ENCODE peak calls at places on chromosomes 3 and 15, in five cellular contexts. O, L, I, R and E are unnamed samples.

GRCh38 chr3:195196266-195196665 is 74.7 kb downstream of the XXYLT1 start:
- DNase-seq in O (no peak), L (peak), I (no peak), R (no peak), E (no peak)

GRCh38 chr3:150897592-150897991 is 7.6 kb downstream of the MINDY4B start:
- DNase-seq in O (no peak), L (no peak), I (no peak), R (no peak), E (no peak)

GRCh38 chr3:20111836-20112235 is 71.6 kb downstream of the KAT2B start:
- DNase-seq in O (no peak), L (peak), I (peak), R (no peak), E (no peak)

GRCh38 chr15:66129561-66129960 is 124.0 kb downstream of the MEGF11 start:
- DNase-seq in O (no peak), L (no peak), I (no peak), R (no peak), E (no peak)

GRCh38 chr15:74340139-74340538 is 27.3 kb downstream of the CYP11A1 start:
- DNase-seq in O (no peak), L (peak), I (no peak), R (no peak), E (no peak)

GRCh38 chr15:25727867-25728600 is 135.1 kb downstream of the ATP10A start:
- DNase-seq in O (no peak), L (no peak), I (no peak), R (no peak), E (no peak)

GRCh38 chr15:40272713-40273056 is 10.2 kb downstream of the ANKRD63 start:
- DNase-seq in O (peak), L (peak), I (no peak), R (no peak), E (peak)

GRCh38 chr15:66883322-66883911 is 181.4 kb downstream of the SMAD6 start:
- DNase-seq in O (no peak), L (peak), I (peak), R (peak), E (no peak)

GRCh38 chr3:33146791-33147445 is 33.1 kb downstream of the CRTAP start:
- DNase-seq in O (no peak), L (peak), I (peak), R (no peak), E (no peak)

GRCh38 chr15:67531379-67532059 is 10.6 kb downstream of the C15orf61 start:
- DNase-seq in O (no peak), L (peak), I (no peak), R (no peak), E (no peak)

GRCh38 chr3:169071003-169071402 is 592.5 kb downstream of the MECOM start:
- DNase-seq in O (no peak), L (no peak), I (no peak), R (no peak), E (no peak)

GRCh38 chr15:80567721-80568157 is 127.4 kb upstream of the ABHD17C start:
- DNase-seq in O (peak), L (peak), I (peak), R (peak), E (peak)

GRCh38 chr15:74780983-74781672 is 752 bp upstream of the CSK start:
- DNase-seq in O (peak), L (no peak), I (peak), R (no peak), E (peak)

GRCh38 chr15:92629276-92629974 is 26.1 kb downstream of the FAM174B start:
- DNase-seq in O (no peak), L (no peak), I (no peak), R (no peak), E (no peak)

GRCh38 chr3:177089120-177089519 is 108.2 kb downstream of the TBL1XR1 start:
- DNase-seq in O (no peak), L (no peak), I (peak), R (no peak), E (no peak)

GRCh38 chr15:70099966-70100494 is 2.3 kb upstream of the TLE3 start:
- DNase-seq in O (peak), L (peak), I (peak), R (peak), E (peak)

GRCh38 chr15:85780586-85780985 is 14.1 kb downstream of the KLHL25 start:
- DNase-seq in O (no peak), L (no peak), I (no peak), R (no peak), E (no peak)

GRCh38 chr3:129560931-129561594 is 18.1 kb downstream of the H1-8 start:
- DNase-seq in O (no peak), L (no peak), I (no peak), R (peak), E (no peak)

GRCh38 chr3:162317046-162317445 is 820.4 kb downstream of the OTOL1 start:
- DNase-seq in O (no peak), L (no peak), I (no peak), R (no peak), E (no peak)

GRCh38 chr3:123724306-123724705 is 139.5 kb upstream of the HACD2 start:
- DNase-seq in O (no peak), L (peak), I (peak), R (no peak), E (no peak)

GRCh38 chr3:193593666-193594025 is 638 bp downstream of the OPA1 start:
- DNase-seq in O (peak), L (peak), I (peak), R (peak), E (peak)
- TF ChIP-seq EZH2phosphoT487 in O (no peak), L (no peak), I (no peak), R (no peak), E (no peak)

GRCh38 chr3:189714991-189715961 is 84.1 kb downstream of the TP63 start:
- DNase-seq in O (no peak), L (peak), I (no peak), R (no peak), E (no peak)
- TF ChIP-seq EZH2phosphoT487 in O (no peak), L (no peak), I (no peak), R (no peak), E (no peak)

GRCh38 chr3:30873667-30874066 is 20.8 kb downstream of the GADL1 start:
- DNase-seq in O (no peak), L (no peak), I (no peak), R (peak), E (no peak)
- TF ChIP-seq EZH2phosphoT487 in O (no peak), L (no peak), I (no peak), R (no peak), E (no peak)

DNA sequence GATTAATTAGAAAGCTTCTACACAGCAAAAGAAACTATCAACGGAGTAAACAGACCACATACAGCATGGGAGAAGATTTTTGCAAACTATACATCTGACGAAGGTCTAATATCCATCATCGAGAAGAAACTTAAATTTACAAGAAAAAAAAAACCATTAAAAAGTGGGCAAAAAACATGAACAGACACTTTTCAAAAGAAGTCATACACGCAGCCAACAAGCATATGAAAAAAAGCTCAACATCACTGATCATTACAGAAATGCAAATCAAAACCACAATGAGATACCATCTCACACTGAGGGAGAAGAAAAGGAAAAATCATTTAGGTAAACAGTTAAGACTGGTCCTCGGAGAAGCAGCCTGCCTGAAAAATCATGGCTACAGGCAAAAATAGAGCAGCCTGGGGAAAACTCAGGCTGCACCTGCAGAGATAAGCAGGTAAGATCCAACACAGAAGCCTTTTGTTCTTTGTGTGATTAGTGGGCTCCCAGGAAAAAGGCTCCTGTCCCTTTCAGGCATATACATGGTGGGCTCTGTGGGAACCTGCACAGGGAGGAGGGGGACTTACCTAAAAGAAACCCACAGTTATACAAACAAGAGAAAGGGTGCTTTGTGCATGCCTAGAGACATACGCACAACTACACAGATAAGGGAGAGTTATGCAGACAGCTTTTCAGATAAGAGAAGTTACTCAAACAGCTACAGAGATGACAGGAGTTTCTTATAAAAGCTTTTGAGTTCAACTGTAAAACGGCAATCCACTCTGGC is 49.3 kb downstream of the C3orf70 start:
- DNase-seq in O (no peak), L (no peak), I (no peak), R (no peak), E (no peak)
- TF ChIP-seq EZH2phosphoT487 in O (no peak), L (no peak), I (no peak), R (no peak), E (no peak)

DNA sequence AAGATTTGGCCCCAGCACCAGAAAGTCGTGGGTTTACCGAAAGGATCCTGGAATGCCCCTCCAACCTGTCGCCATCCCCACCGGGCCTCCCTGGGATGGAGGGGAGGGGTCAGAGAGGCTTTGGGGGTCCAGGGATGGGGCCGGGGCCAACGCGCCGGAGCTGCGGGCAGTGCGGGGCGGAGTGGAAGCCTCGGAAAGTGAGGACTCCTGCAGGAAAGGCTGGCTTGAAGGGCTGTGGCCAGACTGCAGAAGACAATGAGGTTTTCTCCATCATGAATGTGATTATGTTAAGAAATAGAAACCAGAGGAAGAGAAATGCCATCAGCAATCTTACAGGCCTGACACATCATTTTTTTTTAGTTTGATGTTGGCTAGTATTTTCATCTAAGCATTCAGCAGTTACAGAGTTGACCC is 728 bp downstream of the YEATS2 start:
- DNase-seq in O (peak), L (peak), I (peak), R (peak), E (peak)
- TF ChIP-seq EZH2phosphoT487 in O (no peak), L (no peak), I (no peak), R (no peak), E (no peak)